ENCODE peak calls at places on chromosome 14, in seven cellular contexts. One of them, this sample, is unnamed.

GRCh38 chr14:68658029-68658509 is 134.8 kb downstream of the ZFP36L1 start:
- DNase-seq in H1: no peak
- DNase-seq in K562: no peak
- DNase-seq in SK-N-SH: no peak
- DNase-seq in HCT116: no peak
- DNase-seq in GM12878: no peak
- DNase-seq in HepG2: no peak
- DNase-seq in this sample: no peak

GRCh38 chr14:28931999-28932398 is 165.4 kb downstream of the FOXG1 start:
- DNase-seq in K562: no peak
- DNase-seq in SK-N-SH: no peak
- DNase-seq in GM12878: no peak
- DNase-seq in HepG2: no peak
- DNase-seq in HCT116: no peak
- DNase-seq in H1: no peak
- DNase-seq in this sample: no peak

GRCh38 chr14:54278087-54278486 is 118.7 kb upstream of the CDKN3 start:
- DNase-seq in HepG2: no peak
- DNase-seq in H1: no peak
- DNase-seq in SK-N-SH: no peak
- DNase-seq in GM12878: no peak
- DNase-seq in K562: peak; percentile 6
- DNase-seq in HCT116: no peak
- DNase-seq in this sample: no peak

GRCh38 chr14:68891851-68892660 is 87.0 kb downstream of the ACTN1 start:
- DNase-seq in GM12878: no peak
- DNase-seq in HCT116: no peak
- DNase-seq in HepG2: no peak
- DNase-seq in SK-N-SH: no peak
- DNase-seq in K562: peak; percentile 15
- DNase-seq in H1: no peak
- DNase-seq in this sample: no peak

GRCh38 chr14:61766136-61766535 is 3.9 kb downstream of the SNAPC1 start:
- DNase-seq in SK-N-SH: no peak
- DNase-seq in K562: no peak
- DNase-seq in H1: no peak
- DNase-seq in HCT116: no peak
- DNase-seq in GM12878: no peak
- DNase-seq in HepG2: no peak
- DNase-seq in this sample: no peak

GRCh38 chr14:23047751-23048693 is 6.0 kb downstream of the PSMB11 start:
- DNase-seq in H1: no peak
- DNase-seq in HepG2: no peak
- DNase-seq in SK-N-SH: no peak
- DNase-seq in GM12878: no peak
- DNase-seq in HCT116: no peak
- DNase-seq in K562: no peak
- DNase-seq in this sample: no peak

GRCh38 chr14:77498120-77498979 is at the start of gene ISM2:
- DNase-seq in K562: peak; percentile 80
- DNase-seq in SK-N-SH: peak; percentile 86
- DNase-seq in HCT116: no peak
- DNase-seq in HepG2: peak; percentile 44
- DNase-seq in H1: no peak
- DNase-seq in GM12878: no peak
- DNase-seq in this sample: peak; percentile 90

GRCh38 chr14:103382375-103382774 is 2.8 kb upstream of the MARK3 start:
- DNase-seq in SK-N-SH: no peak
- DNase-seq in H1: no peak
- DNase-seq in K562: no peak
- DNase-seq in HepG2: no peak
- DNase-seq in HCT116: no peak
- DNase-seq in GM12878: no peak
- DNase-seq in this sample: no peak

GRCh38 chr14:90091393-90091792 is 29.6 kb downstream of the KCNK13 start:
- DNase-seq in GM12878: no peak
- DNase-seq in HepG2: no peak
- DNase-seq in H1: no peak
- DNase-seq in K562: no peak
- DNase-seq in HCT116: no peak
- DNase-seq in SK-N-SH: peak; percentile 50
- DNase-seq in this sample: no peak

GRCh38 chr14:106372870-106373657 is 846.7 kb downstream of the TMEM121 start:
- DNase-seq in HepG2: peak; percentile 42
- DNase-seq in HCT116: peak; percentile 7
- DNase-seq in GM12878: no peak
- DNase-seq in K562: peak; percentile 78
- DNase-seq in SK-N-SH: peak; percentile 81
- DNase-seq in H1: no peak
- DNase-seq in this sample: peak; percentile 63

GRCh38 chr14:62209287-62209899 is 447.2 kb downstream of the SNAPC1 start:
- DNase-seq in HCT116: no peak
- DNase-seq in HepG2: no peak
- DNase-seq in SK-N-SH: no peak
- DNase-seq in K562: no peak
- DNase-seq in GM12878: no peak
- DNase-seq in H1: no peak
- DNase-seq in this sample: no peak

GRCh38 chr14:92105845-92106094 is 612 bp downstream of the ATXN3 start:
- DNase-seq in GM12878: no peak
- DNase-seq in H1: no peak
- DNase-seq in HCT116: no peak
- DNase-seq in HepG2: peak; percentile 5
- DNase-seq in K562: no peak
- DNase-seq in SK-N-SH: no peak
- DNase-seq in this sample: peak; percentile 63

GRCh38 chr14:56874375-56874774 is 64.1 kb upstream of the OTX2 start:
- DNase-seq in H1: no peak
- DNase-seq in HCT116: peak; percentile 26
- DNase-seq in SK-N-SH: no peak
- DNase-seq in HepG2: peak; percentile 18
- DNase-seq in GM12878: no peak
- DNase-seq in K562: peak; percentile 5
- DNase-seq in this sample: peak; percentile 62

GRCh38 chr14:105660816-105661531 is 134.6 kb downstream of the TMEM121 start:
- DNase-seq in GM12878: no peak
- DNase-seq in SK-N-SH: no peak
- DNase-seq in HepG2: no peak
- DNase-seq in K562: no peak
- DNase-seq in H1: no peak
- DNase-seq in HCT116: no peak
- DNase-seq in this sample: no peak

GRCh38 chr14:29810064-29810463 is 117.6 kb downstream of the PRKD1 start:
- DNase-seq in H1: no peak
- DNase-seq in SK-N-SH: no peak
- DNase-seq in K562: no peak
- DNase-seq in GM12878: no peak
- DNase-seq in HCT116: no peak
- DNase-seq in HepG2: no peak
- DNase-seq in this sample: no peak

GRCh38 chr14:96629558-96630222 is 127.5 kb downstream of the PAPOLA start:
- DNase-seq in K562: no peak
- DNase-seq in GM12878: no peak
- DNase-seq in HCT116: no peak
- DNase-seq in HepG2: no peak
- DNase-seq in H1: no peak
- DNase-seq in SK-N-SH: peak; percentile 3
- DNase-seq in this sample: no peak

GRCh38 chr14:50539051-50539450 is 6.7 kb upstream of the MAP4K5 start:
- DNase-seq in GM12878: no peak
- DNase-seq in HCT116: no peak
- DNase-seq in H1: no peak
- DNase-seq in SK-N-SH: no peak
- DNase-seq in HepG2: no peak
- DNase-seq in K562: no peak
- DNase-seq in this sample: no peak

GRCh38 chr14:50541159-50541567 is 8.8 kb upstream of the MAP4K5 start:
- DNase-seq in K562: no peak
- DNase-seq in H1: no peak
- DNase-seq in GM12878: no peak
- DNase-seq in HepG2: no peak
- DNase-seq in HCT116: no peak
- DNase-seq in SK-N-SH: no peak
- DNase-seq in this sample: no peak

GRCh38 chr14:50544911-50545310 is 12.5 kb upstream of the MAP4K5 start:
- DNase-seq in HepG2: no peak
- DNase-seq in GM12878: no peak
- DNase-seq in H1: no peak
- DNase-seq in K562: no peak
- DNase-seq in SK-N-SH: no peak
- DNase-seq in HCT116: no peak
- DNase-seq in this sample: no peak

GRCh38 chr14:50545618-50546017 is 13.2 kb upstream of the MAP4K5 start:
- DNase-seq in SK-N-SH: no peak
- DNase-seq in GM12878: no peak
- DNase-seq in K562: no peak
- DNase-seq in H1: no peak
- DNase-seq in HepG2: peak; percentile 33
- DNase-seq in HCT116: no peak
- DNase-seq in this sample: peak; percentile 30

GRCh38 chr14:50542941-50543418 is 10.6 kb upstream of the MAP4K5 start:
- DNase-seq in SK-N-SH: peak; percentile 51
- DNase-seq in HCT116: peak; percentile 51
- DNase-seq in K562: peak; percentile 24
- DNase-seq in HepG2: peak; percentile 77
- DNase-seq in H1: no peak
- DNase-seq in GM12878: no peak
- DNase-seq in this sample: no peak
- TF ChIP-seq JUND in SK-N-SH: no peak
- TF ChIP-seq JUND in HCT116: no peak
- TF ChIP-seq JUND in K562: no peak
- TF ChIP-seq JUND in HepG2: no peak
- TF ChIP-seq JUND in H1: no peak
- TF ChIP-seq JUND in GM12878: no peak
- TF ChIP-seq JUND in this sample: no peak

GRCh38 chr14:63962896-63963295 is 110.1 kb downstream of the SYNE2 start:
- DNase-seq in K562: no peak
- DNase-seq in SK-N-SH: no peak
- DNase-seq in GM12878: no peak
- DNase-seq in H1: no peak
- DNase-seq in HepG2: no peak
- DNase-seq in HCT116: no peak
- DNase-seq in this sample: no peak
- TF ChIP-seq JUND in K562: no peak
- TF ChIP-seq JUND in SK-N-SH: no peak
- TF ChIP-seq JUND in GM12878: no peak
- TF ChIP-seq JUND in H1: no peak
- TF ChIP-seq JUND in HepG2: no peak
- TF ChIP-seq JUND in HCT116: no peak
- TF ChIP-seq JUND in this sample: no peak

GRCh38 chr14:84493779-84494178 is 1036.2 kb upstream of the FLRT2 start:
- DNase-seq in HCT116: no peak
- DNase-seq in GM12878: no peak
- DNase-seq in H1: no peak
- DNase-seq in HepG2: no peak
- DNase-seq in K562: no peak
- DNase-seq in SK-N-SH: no peak
- DNase-seq in this sample: no peak
- TF ChIP-seq JUND in HCT116: no peak
- TF ChIP-seq JUND in GM12878: no peak
- TF ChIP-seq JUND in H1: no peak
- TF ChIP-seq JUND in HepG2: no peak
- TF ChIP-seq JUND in K562: no peak
- TF ChIP-seq JUND in SK-N-SH: no peak
- TF ChIP-seq JUND in this sample: no peak

DNA sequence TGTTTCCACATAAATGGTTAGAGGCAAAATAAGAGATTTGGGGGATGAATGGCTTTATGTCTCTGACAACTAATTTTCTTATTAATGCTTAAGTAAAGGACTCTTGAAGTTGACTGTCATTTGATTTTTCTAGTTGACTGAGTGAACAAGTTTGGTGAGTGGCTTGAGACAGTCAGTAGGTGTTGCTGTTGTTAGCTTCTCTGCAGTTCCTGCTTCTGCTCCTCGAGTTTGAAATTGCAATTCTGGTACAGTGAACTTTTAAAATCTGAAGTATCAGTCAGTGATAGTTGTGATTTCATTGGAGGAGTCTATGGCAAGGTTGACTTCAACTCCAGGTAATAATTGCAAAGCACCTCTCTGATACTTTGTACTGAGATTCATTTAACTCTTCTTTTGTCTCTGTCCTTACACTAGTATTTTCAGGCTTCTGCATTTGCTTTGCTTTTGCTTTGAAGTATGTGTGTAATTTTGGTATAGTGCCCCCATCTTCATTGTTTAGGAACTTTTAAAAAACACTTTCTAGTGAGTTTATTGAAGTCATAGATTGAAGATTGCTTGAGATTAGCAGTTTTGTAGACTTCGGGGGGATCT is 415.5 kb downstream of the PCNX1 start:
- DNase-seq in HCT116: no peak
- DNase-seq in K562: no peak
- DNase-seq in SK-N-SH: peak; percentile 24
- DNase-seq in GM12878: peak; percentile 66
- DNase-seq in H1: no peak
- DNase-seq in HepG2: no peak
- DNase-seq in this sample: peak; percentile 63
- TF ChIP-seq JUND in HCT116: no peak
- TF ChIP-seq JUND in K562: no peak
- TF ChIP-seq JUND in SK-N-SH: no peak
- TF ChIP-seq JUND in GM12878: no peak
- TF ChIP-seq JUND in H1: no peak
- TF ChIP-seq JUND in HepG2: no peak
- TF ChIP-seq JUND in this sample: no peak

DNA sequence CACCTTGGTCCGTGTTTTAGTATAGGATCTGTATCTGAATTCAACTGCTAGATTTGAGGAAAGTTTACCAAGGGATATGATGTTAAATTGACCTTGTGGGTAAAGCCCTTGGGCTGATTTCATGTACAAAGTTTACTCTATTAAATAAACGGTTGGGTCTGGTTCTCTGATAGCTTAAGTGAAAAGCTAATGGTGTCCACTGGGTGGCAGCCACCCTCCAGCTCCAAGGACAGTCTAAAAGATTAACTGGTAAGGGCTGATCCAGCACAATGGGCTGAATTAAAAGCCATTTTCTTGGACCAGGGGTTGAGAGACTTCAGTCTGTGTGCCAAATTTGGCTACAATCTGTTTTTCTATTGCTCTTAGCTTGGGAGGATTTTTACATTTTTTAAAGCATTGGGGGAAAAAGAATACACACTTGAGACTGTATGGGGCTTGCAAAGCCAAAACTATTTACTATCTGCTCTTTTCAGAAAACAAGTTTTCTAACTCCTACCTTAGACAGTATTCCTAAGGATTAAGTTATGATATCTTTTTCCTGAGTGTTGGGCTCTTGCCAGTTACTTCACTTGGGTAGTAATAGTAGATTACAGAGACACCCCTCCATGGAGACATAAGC is 116.5 kb downstream of the GPHN start:
- DNase-seq in SK-N-SH: peak; percentile 60
- DNase-seq in HCT116: peak; percentile 48
- DNase-seq in K562: peak; percentile 1
- DNase-seq in HepG2: peak; percentile 53
- DNase-seq in H1: peak; percentile 23
- DNase-seq in GM12878: peak; percentile 21
- DNase-seq in this sample: peak; percentile 78
- TF ChIP-seq JUND in SK-N-SH: no peak
- TF ChIP-seq JUND in HCT116: no peak
- TF ChIP-seq JUND in K562: no peak
- TF ChIP-seq JUND in HepG2: no peak
- TF ChIP-seq JUND in H1: no peak
- TF ChIP-seq JUND in GM12878: no peak
- TF ChIP-seq JUND in this sample: no peak

GRCh38 chr14:99381688-99382060 is 99.0 kb downstream of the SETD3 start:
- DNase-seq in HepG2: no peak
- DNase-seq in HCT116: no peak
- DNase-seq in K562: no peak
- DNase-seq in GM12878: no peak
- DNase-seq in SK-N-SH: no peak
- DNase-seq in H1: no peak
- DNase-seq in this sample: no peak
- TF ChIP-seq JUND in HepG2: no peak
- TF ChIP-seq JUND in HCT116: no peak
- TF ChIP-seq JUND in K562: no peak
- TF ChIP-seq JUND in GM12878: no peak
- TF ChIP-seq JUND in SK-N-SH: no peak
- TF ChIP-seq JUND in H1: no peak
- TF ChIP-seq JUND in this sample: no peak

This sample was measured in T47D.